ENCODE peak calls at places on chromosomes 11 and 22, in four cellular contexts. L is fibroblast of lung, O is fibroblast of pulmonary artery, S is foreskin fibroblast. C is an unnamed sample.

GRCh38 chr22:27965547-27965946 is 46.5 kb upstream of the PITPNB start:
- DNase-seq in L (no peak), O (no peak), S (no peak), C (no peak)

GRCh38 chr11:35337919-35338316 is 81.4 kb downstream of the SLC1A2 start:
- DNase-seq in L (no peak), O (no peak), S (peak; percentile 58), C (no peak)

GRCh38 chr11:56698795-56699194 is at the start of gene OR9G1:
- DNase-seq in L (no peak), O (no peak), S (no peak), C (no peak)

GRCh38 chr11:74319139-74319538 is 7.7 kb upstream of the P4HA3 start:
- DNase-seq in L (peak; percentile 83), O (peak; percentile 93), S (peak; percentile 92), C (peak; percentile 85)

GRCh38 chr11:43925063-43925931 is 17.1 kb upstream of the C11orf96 start:
- DNase-seq in L (no peak), O (no peak), S (peak; percentile 18), C (no peak)

GRCh38 chr11:12692238-12693074 is 18.2 kb downstream of the TEAD1 start:
- DNase-seq in L (peak; percentile 99), O (peak; percentile 97), S (peak; percentile 98), C (peak; percentile 94)

GRCh38 chr11:61406067-61406466 is 13.7 kb downstream of the TMEM216 start:
- DNase-seq in L (no peak), O (no peak), S (no peak), C (no peak)

GRCh38 chr11:126991596-126991995 is 9.0 kb downstream of the KIRREL3 start:
- DNase-seq in L (no peak), O (peak; percentile 17), S (peak; percentile 50), C (no peak)

GRCh38 chr22:42990131-42990838 is 24.7 kb downstream of the PACSIN2 start:
- DNase-seq in L (peak; percentile 89), O (peak; percentile 90), S (peak; percentile 95), C (peak; percentile 91)

GRCh38 chr22:33971561-33971961 is 51.3 kb upstream of the LARGE1 start:
- DNase-seq in L (no peak), O (no peak), S (no peak), C (no peak)

GRCh38 chr22:37581534-37581933 is 1.6 kb upstream of the LGALS2 start:
- DNase-seq in L (no peak), O (no peak), S (no peak), C (no peak)

GRCh38 chr22:27610863-27611786 is 190.4 kb downstream of the MN1 start:
- DNase-seq in L (no peak), O (no peak), S (no peak), C (no peak)

GRCh38 chr11:2533642-2534115 is 88.9 kb downstream of the KCNQ1 start:
- DNase-seq in L (peak; percentile 89), O (peak; percentile 91), S (peak; percentile 96), C (peak; percentile 86)

GRCh38 chr22:42745118-42745517 is 24.4 kb upstream of the A4GALT start:
- DNase-seq in L (peak; percentile 43), O (peak; percentile 47), S (peak; percentile 77), C (peak; percentile 91)

DNA sequence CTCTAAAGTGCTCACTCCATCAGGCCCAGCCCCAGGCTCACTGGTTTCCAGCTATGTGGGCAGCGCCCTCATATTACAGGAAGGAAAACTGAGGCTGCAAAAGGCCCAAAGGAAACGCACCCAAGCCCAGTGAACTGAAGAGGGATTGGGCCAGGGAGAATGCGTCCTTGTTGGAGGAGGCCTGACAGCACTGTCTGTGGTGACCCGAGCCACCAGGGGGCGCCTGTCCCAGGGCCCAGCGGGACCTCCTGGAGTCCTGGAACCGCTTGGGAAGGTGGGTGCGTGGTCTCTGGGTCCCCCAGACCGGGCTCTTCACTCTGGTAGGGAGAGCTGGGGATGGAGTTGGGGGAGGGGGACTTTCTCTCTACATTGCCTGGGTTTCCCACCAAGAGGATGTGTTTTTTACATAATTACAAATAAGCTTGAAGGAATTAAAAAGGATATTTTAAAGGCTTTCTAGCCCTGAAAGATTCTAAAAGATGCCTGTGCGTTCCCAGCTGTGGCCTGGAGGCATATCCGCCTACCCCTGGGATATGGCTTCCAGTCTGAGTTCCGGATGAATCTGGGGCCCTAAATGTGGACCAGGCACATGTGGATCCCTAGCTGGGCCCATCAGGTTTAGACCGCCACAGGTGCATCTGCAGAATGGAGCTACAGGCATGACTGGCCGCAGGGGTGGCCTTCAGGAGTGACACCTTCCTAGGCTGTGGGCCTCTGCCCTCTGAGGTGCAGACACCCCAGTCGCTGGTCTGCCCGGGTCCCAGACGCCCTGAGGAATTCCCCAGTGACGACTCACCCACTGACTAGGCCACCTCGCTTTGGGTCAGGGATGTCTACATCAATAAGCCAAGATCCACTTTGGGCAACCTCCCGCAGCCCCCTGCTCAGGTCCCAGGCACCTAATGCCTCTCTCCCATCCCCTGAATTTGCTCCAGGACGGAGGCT is 4.2 kb downstream of the SPI1 start:
- DNase-seq in L (peak; percentile 70), O (peak; percentile 76), S (peak; percentile 86), C (peak; percentile 74)
- TF ChIP-seq CTCF in L (peak; percentile 92), O (peak; percentile 93), S (peak; percentile 98), C (peak; percentile 93)

GRCh38 chr22:24951942-24952836 is at the start of gene KIAA1671:
- DNase-seq in L (peak; percentile 48), O (peak; percentile 76), S (peak; percentile 78), C (peak; percentile 84)
- TF ChIP-seq CTCF in L (peak; percentile 98), O (peak; percentile 98), S (peak; percentile 88), C (peak; percentile 99)

DNA sequence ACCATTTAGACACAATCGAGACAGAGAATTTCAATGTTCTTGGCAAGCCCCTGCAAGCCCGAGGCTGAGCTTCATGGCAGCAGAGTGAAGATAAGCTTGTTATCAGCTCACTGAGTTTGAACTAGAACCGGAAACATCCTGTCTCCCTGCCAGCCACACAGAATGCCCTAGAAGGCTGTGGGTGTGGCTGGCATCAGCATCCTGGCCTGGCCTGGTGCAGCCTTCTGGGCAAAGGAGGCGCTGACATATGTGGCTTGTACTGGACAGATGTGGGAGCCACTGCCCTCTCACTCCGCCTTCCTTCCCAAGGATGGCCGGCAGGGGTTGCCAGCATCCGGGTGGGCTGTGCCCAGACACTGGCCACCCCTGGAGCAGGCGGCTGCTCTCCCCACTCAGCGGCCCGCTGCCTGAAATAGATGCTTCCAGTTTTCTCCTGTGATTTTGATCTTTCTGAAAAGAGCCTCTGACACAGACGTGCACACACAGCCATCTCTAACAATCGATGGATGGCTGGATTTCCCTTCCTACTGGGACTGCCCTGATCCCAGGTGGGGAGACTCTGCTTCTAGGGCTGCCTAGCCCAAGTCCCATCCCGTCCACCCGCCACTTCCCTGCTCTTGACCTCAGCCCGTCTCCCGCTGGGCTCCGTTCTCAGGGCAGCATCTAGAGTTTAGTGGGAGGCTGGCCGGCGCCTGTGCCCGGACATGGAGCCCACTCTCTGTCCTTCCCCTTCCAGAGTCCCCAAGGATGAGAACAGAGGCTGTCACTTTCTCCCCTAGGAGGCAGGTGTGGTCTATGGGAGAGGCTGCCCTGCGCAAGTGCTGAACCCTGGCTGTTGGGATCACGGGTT is 149.7 kb downstream of the CTTN start:
- DNase-seq in L (no peak), O (no peak), S (no peak), C (no peak)
- TF ChIP-seq CTCF in L (no peak), O (no peak), S (no peak), C (no peak)

GRCh38 chr11:132405728-132406127 is 1035.3 kb downstream of the NTM start:
- DNase-seq in L (no peak), O (no peak), S (no peak), C (no peak)

GRCh38 chr11:132396318-132396717 is 1025.9 kb downstream of the NTM start:
- DNase-seq in L (no peak), O (no peak), S (no peak), C (no peak)

GRCh38 chr11:132402056-132402684 is 1031.8 kb downstream of the NTM start:
- DNase-seq in L (peak; percentile 6), O (peak; percentile 40), S (peak; percentile 64), C (no peak)
- TF ChIP-seq CTCF in L (peak; percentile 28), O (peak; percentile 40), S (peak; percentile 59), C (no peak)

GRCh38 chr11:85771568-85771967 is 39.4 kb downstream of the SYTL2 start:
- DNase-seq in L (no peak), O (no peak), S (no peak), C (no peak)
- TF ChIP-seq CTCF in L (no peak), O (no peak), S (no peak), C (no peak)

GRCh38 chr11:37306563-37306962 is 708.5 kb upstream of the RAG2 start:
- DNase-seq in L (no peak), O (no peak), S (no peak), C (no peak)
- TF ChIP-seq CTCF in L (no peak), O (no peak), S (no peak), C (no peak)